ENCODE peak calls at places on chromosomes 4 and X, in four cellular contexts. One of them, this sample, is unnamed. For H3K4me1, the result is how much of the 10 kb centered on the place peaks cover.

GRCh38 chr4:15542795-15543194 is 73.1 kb downstream of the CC2D2A start:
- DNase-seq in effector memory CD4-positive, alpha-beta T cell: no peak
- DNase-seq in H1: no peak
- DNase-seq in tibial nerve: no peak
- DNase-seq in this sample: no peak

GRCh38 chr4:3771932-3772495 is 5.8 kb downstream of the ADRA2C start:
- DNase-seq in tibial nerve: no peak
- DNase-seq in H1: no peak
- DNase-seq in effector memory CD4-positive, alpha-beta T cell: no peak
- DNase-seq in this sample: no peak

GRCh38 chr4:25938251-25939186 is 24.5 kb downstream of the SMIM20 start:
- DNase-seq in tibial nerve: peak
- DNase-seq in effector memory CD4-positive, alpha-beta T cell: no peak
- DNase-seq in H1: no peak
- DNase-seq in this sample: no peak

GRCh38 chr4:153205028-153205648 is 895 bp downstream of the TRIM2 start:
- DNase-seq in H1: peak
- DNase-seq in effector memory CD4-positive, alpha-beta T cell: peak
- DNase-seq in tibial nerve: no peak
- DNase-seq in this sample: no peak

GRCh38 chrX:104315555-104315954 is 60.8 kb upstream of the ESX1 start:
- DNase-seq in tibial nerve: no peak
- DNase-seq in effector memory CD4-positive, alpha-beta T cell: no peak
- DNase-seq in H1: no peak
- DNase-seq in this sample: no peak

GRCh38 chr4:154559141-154559841 is 3.5 kb upstream of the FGB start:
- DNase-seq in H1: no peak
- DNase-seq in tibial nerve: no peak
- DNase-seq in effector memory CD4-positive, alpha-beta T cell: no peak
- DNase-seq in this sample: no peak

GRCh38 chr4:123631699-123632098 is 235.1 kb downstream of the SPRY1 start:
- DNase-seq in effector memory CD4-positive, alpha-beta T cell: no peak
- DNase-seq in tibial nerve: no peak
- DNase-seq in H1: no peak
- DNase-seq in this sample: no peak

GRCh38 chrX:78710146-78710545 is 37.4 kb upstream of the LPAR4 start:
- DNase-seq in tibial nerve: no peak
- DNase-seq in H1: no peak
- DNase-seq in effector memory CD4-positive, alpha-beta T cell: no peak
- DNase-seq in this sample: no peak

GRCh38 chr4:166635367-166635766 is 598.9 kb downstream of the SPOCK3 start:
- DNase-seq in H1: no peak
- DNase-seq in tibial nerve: no peak
- DNase-seq in effector memory CD4-positive, alpha-beta T cell: no peak
- DNase-seq in this sample: no peak

GRCh38 chr4:6674500-6675149 is 19.1 kb upstream of the S100P start:
- DNase-seq in tibial nerve: no peak
- DNase-seq in H1: no peak
- DNase-seq in effector memory CD4-positive, alpha-beta T cell: peak
- DNase-seq in this sample: no peak

GRCh38 chrX:109533631-109534030 is 3.0 kb upstream of the NXT2 start:
- DNase-seq in tibial nerve: no peak
- DNase-seq in effector memory CD4-positive, alpha-beta T cell: no peak
- DNase-seq in H1: no peak
- DNase-seq in this sample: no peak

GRCh38 chr4:148831945-148832344 is 389.7 kb upstream of the NR3C2 start:
- DNase-seq in H1: no peak
- DNase-seq in effector memory CD4-positive, alpha-beta T cell: no peak
- DNase-seq in tibial nerve: no peak
- DNase-seq in this sample: no peak

GRCh38 chrX:8743126-8743732 is 11.3 kb upstream of the ANOS1 start:
- DNase-seq in effector memory CD4-positive, alpha-beta T cell: peak
- DNase-seq in H1: peak
- DNase-seq in tibial nerve: peak
- DNase-seq in this sample: peak

GRCh38 chr4:184342167-184342856 is 124.6 kb upstream of the ENPP6 start:
- DNase-seq in H1: no peak
- DNase-seq in effector memory CD4-positive, alpha-beta T cell: no peak
- DNase-seq in tibial nerve: no peak
- DNase-seq in this sample: no peak

GRCh38 chr4:6506616-6507140 is 34.3 kb upstream of the PPP2R2C start:
- DNase-seq in effector memory CD4-positive, alpha-beta T cell: no peak
- DNase-seq in tibial nerve: no peak
- DNase-seq in H1: no peak
- DNase-seq in this sample: no peak

GRCh38 chr4:142954415-142954814 is 108.3 kb upstream of the INPP4B start:
- DNase-seq in effector memory CD4-positive, alpha-beta T cell: no peak
- DNase-seq in tibial nerve: no peak
- DNase-seq in H1: no peak
- DNase-seq in this sample: no peak

GRCh38 chr4:168451744-168452394 is 28.4 kb downstream of the DDX60L start:
- DNase-seq in effector memory CD4-positive, alpha-beta T cell: no peak
- DNase-seq in H1: no peak
- DNase-seq in tibial nerve: no peak
- DNase-seq in this sample: no peak

GRCh38 chrX:21770631-21771321 is 12.9 kb upstream of the SMPX start:
- DNase-seq in H1: peak
- DNase-seq in effector memory CD4-positive, alpha-beta T cell: no peak
- DNase-seq in tibial nerve: no peak
- DNase-seq in this sample: no peak

GRCh38 chr4:128916832-128917231 is 107.3 kb downstream of the JADE1 start:
- DNase-seq in effector memory CD4-positive, alpha-beta T cell: no peak
- DNase-seq in H1: no peak
- DNase-seq in tibial nerve: no peak
- DNase-seq in this sample: peak

GRCh38 chr4:966266-967112 is 6.9 kb downstream of the DGKQ start:
- DNase-seq in H1: no peak
- DNase-seq in effector memory CD4-positive, alpha-beta T cell: no peak
- DNase-seq in tibial nerve: no peak
- DNase-seq in this sample: no peak

GRCh38 chrX:19947612-19948011 is 43.2 kb downstream of the BCLAF3 start:
- DNase-seq in tibial nerve: no peak
- DNase-seq in effector memory CD4-positive, alpha-beta T cell: no peak
- DNase-seq in H1: no peak
- DNase-seq in this sample: no peak

GRCh38 chr4:150547154-150547838 is 34.7 kb upstream of the MAB21L2 start:
- DNase-seq in effector memory CD4-positive, alpha-beta T cell: no peak
- DNase-seq in tibial nerve: no peak
- DNase-seq in H1: no peak
- DNase-seq in this sample: no peak

GRCh38 chr4:158809611-158810486 is 41.0 kb downstream of the FNIP2 start:
- DNase-seq in effector memory CD4-positive, alpha-beta T cell: no peak
- DNase-seq in tibial nerve: no peak
- DNase-seq in H1: no peak
- DNase-seq in this sample: no peak

GRCh38 chrX:121641560-121641959 is 594.1 kb downstream of the GLUD2 start:
- DNase-seq in H1: no peak
- DNase-seq in effector memory CD4-positive, alpha-beta T cell: no peak
- DNase-seq in tibial nerve: no peak
- DNase-seq in this sample: no peak

GRCh38 chrX:121642415-121642814 is 595.0 kb downstream of the GLUD2 start:
- DNase-seq in H1: no peak
- DNase-seq in tibial nerve: no peak
- DNase-seq in effector memory CD4-positive, alpha-beta T cell: no peak
- DNase-seq in this sample: no peak
- H3K27ac ChIP-seq in H1: no peak
- H3K27ac ChIP-seq in tibial nerve: no peak
- H3K27ac ChIP-seq in effector memory CD4-positive, alpha-beta T cell: no peak
- H3K27ac ChIP-seq in this sample: no peak

GRCh38 chrX:123923211-123923610 is 38.3 kb upstream of the STAG2 start:
- DNase-seq in H1: no peak
- DNase-seq in effector memory CD4-positive, alpha-beta T cell: no peak
- DNase-seq in tibial nerve: no peak
- DNase-seq in this sample: no peak
- H3K4me3 ChIP-seq in H1: no peak
- H3K4me3 ChIP-seq in effector memory CD4-positive, alpha-beta T cell: no peak
- H3K4me3 ChIP-seq in tibial nerve: no peak
- H3K4me3 ChIP-seq in this sample: no peak

GRCh38 chr4:10157478-10158354 is 41.1 kb upstream of the WDR1 start:
- DNase-seq in H1: peak
- DNase-seq in tibial nerve: peak
- DNase-seq in effector memory CD4-positive, alpha-beta T cell: peak
- DNase-seq in this sample: peak

GRCh38 chr4:10158355-10158942 is 41.9 kb upstream of the WDR1 start:
- DNase-seq in tibial nerve: no peak
- DNase-seq in effector memory CD4-positive, alpha-beta T cell: no peak
- DNase-seq in H1: no peak
- DNase-seq in this sample: no peak

GRCh38 chr4:10161146-10161545 is 44.5 kb upstream of the WDR1 start:
- DNase-seq in effector memory CD4-positive, alpha-beta T cell: no peak
- DNase-seq in H1: no peak
- DNase-seq in tibial nerve: no peak
- DNase-seq in this sample: no peak

GRCh38 chr4:10160280-10160856 is 43.8 kb upstream of the WDR1 start:
- DNase-seq in effector memory CD4-positive, alpha-beta T cell: no peak
- DNase-seq in tibial nerve: no peak
- DNase-seq in H1: no peak
- DNase-seq in this sample: no peak

DNA sequence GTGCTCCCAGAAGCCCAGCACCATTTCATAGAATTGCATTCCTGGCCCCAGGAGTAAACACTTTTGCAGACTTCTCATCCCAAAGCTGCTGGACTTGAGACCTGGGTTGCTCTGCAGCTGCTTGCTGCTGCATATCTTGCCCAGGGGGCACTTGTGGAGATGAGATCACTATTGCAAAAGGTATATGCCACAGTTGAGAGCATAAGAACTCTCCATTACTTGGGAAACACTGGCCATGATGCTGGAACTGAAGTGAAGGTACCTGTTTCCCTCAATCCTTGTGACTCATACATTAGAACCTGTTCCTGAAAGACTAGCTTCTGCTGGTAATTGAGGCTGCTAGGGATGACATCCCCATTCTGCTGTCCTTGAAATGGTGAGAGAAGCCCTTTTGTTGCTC is 43.1 kb upstream of the WDR1 start:
- DNase-seq in H1: no peak
- DNase-seq in tibial nerve: no peak
- DNase-seq in effector memory CD4-positive, alpha-beta T cell: no peak
- DNase-seq in this sample: no peak
- H3K4me1 ChIP-seq in H1: under half
- H3K4me1 ChIP-seq in tibial nerve: under half
- H3K4me1 ChIP-seq in effector memory CD4-positive, alpha-beta T cell: under half
- H3K4me1 ChIP-seq in this sample: under half

GRCh38 chr4:147368948-147369347 is 111.9 kb upstream of the EDNRA start:
- DNase-seq in H1: no peak
- DNase-seq in effector memory CD4-positive, alpha-beta T cell: no peak
- DNase-seq in tibial nerve: no peak
- DNase-seq in this sample: no peak

GRCh38 chr4:147370881-147371280 is 110.0 kb upstream of the EDNRA start:
- DNase-seq in effector memory CD4-positive, alpha-beta T cell: no peak
- DNase-seq in tibial nerve: no peak
- DNase-seq in H1: no peak
- DNase-seq in this sample: no peak

GRCh38 chr4:147370473-147370872 is 110.4 kb upstream of the EDNRA start:
- DNase-seq in tibial nerve: no peak
- DNase-seq in H1: no peak
- DNase-seq in effector memory CD4-positive, alpha-beta T cell: no peak
- DNase-seq in this sample: no peak

GRCh38 chr4:147367841-147368385 is 113.0 kb upstream of the EDNRA start:
- DNase-seq in tibial nerve: no peak
- DNase-seq in H1: no peak
- DNase-seq in effector memory CD4-positive, alpha-beta T cell: no peak
- DNase-seq in this sample: no peak

DNA sequence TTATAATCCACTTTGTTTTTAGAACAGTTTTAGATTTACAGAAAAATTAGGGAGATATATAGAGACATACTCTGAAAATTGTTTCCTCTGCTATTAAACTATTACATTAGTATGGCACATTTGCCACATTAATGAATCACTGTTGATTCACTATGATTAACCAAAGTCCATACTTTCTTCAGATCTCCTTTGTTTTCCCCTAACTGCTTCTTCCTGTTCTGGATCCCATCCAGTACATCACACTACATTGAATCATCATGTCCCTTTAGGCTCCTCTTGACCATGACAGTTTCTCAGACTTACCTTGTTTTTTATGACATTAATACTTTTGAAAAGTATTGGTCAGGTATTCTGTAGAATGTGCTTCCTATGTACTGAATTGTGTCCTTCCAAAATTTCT is 109.2 kb upstream of the EDNRA start:
- DNase-seq in H1: no peak
- DNase-seq in effector memory CD4-positive, alpha-beta T cell: no peak
- DNase-seq in tibial nerve: no peak
- DNase-seq in this sample: no peak
- H3K27ac ChIP-seq in H1: no peak
- H3K27ac ChIP-seq in effector memory CD4-positive, alpha-beta T cell: no peak
- H3K27ac ChIP-seq in tibial nerve: no peak
- H3K27ac ChIP-seq in this sample: no peak

DNA sequence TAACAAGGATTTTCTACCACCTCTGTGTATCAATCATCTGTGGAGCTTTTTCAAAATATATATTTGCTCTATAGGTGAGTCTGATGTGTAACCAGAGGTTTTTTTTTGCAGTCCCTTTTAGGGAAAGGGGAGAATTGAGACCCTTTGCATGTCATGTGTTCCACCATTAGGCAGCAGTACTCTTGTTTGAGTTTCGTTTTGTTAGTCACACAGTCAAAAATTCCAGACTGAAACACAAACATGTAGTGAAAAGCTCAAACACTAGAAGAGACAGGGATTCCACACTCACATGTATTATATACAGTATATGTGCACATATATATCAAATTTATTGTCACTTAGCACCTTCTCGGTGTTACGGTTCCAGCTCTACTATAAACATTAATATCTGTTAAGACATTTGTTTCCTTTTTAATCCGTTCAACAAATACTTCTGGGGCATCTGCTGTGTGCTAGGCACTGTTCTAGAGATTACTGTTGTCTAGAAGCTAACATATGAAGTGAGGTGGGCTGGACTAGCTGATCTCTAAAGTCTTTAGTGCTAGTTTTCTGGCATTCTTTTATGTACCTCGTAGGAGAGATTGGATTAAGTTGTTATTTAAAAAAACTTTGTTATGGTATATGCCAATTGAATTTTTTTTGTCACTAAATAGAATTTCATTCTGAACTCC is 5.5 kb downstream of the USP9X start:
- DNase-seq in H1: no peak
- DNase-seq in effector memory CD4-positive, alpha-beta T cell: no peak
- DNase-seq in tibial nerve: no peak
- DNase-seq in this sample: no peak
- H3K4me3 ChIP-seq in H1: peak
- H3K4me3 ChIP-seq in effector memory CD4-positive, alpha-beta T cell: no peak
- H3K4me3 ChIP-seq in tibial nerve: no peak
- H3K4me3 ChIP-seq in this sample: no peak

GRCh38 chr4:87076690-87077358 is 142.0 kb downstream of the AFF1 start:
- DNase-seq in H1: no peak
- DNase-seq in effector memory CD4-positive, alpha-beta T cell: no peak
- DNase-seq in tibial nerve: no peak
- DNase-seq in this sample: no peak
- H3K4me1 ChIP-seq in H1: under half
- H3K4me1 ChIP-seq in effector memory CD4-positive, alpha-beta T cell: under half
- H3K4me1 ChIP-seq in tibial nerve: half or more
- H3K4me1 ChIP-seq in this sample: under half

DNA sequence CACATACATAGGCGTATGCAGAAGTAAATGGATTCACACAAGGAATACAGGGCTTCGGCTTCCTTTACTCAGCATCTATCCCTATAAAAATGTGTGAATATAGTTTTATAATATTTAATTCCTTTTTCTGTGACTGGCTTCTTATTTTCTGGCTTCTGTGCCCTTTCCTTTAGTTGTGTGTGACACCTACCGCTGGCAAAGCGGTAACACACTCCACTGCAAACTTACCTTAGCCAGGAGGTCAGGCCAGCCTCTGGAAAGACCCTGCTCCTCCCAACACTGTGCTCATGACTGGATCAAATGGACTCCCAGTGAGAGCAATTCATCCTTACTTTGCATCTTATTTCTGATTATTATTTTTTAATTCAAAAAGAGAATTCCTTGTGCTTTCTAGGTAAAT is 244.2 kb downstream of the ANK2 start:
- DNase-seq in tibial nerve: no peak
- DNase-seq in H1: no peak
- DNase-seq in effector memory CD4-positive, alpha-beta T cell: no peak
- DNase-seq in this sample: no peak
- H3K27ac ChIP-seq in tibial nerve: peak
- H3K27ac ChIP-seq in H1: no peak
- H3K27ac ChIP-seq in effector memory CD4-positive, alpha-beta T cell: no peak
- H3K27ac ChIP-seq in this sample: peak